ENCODE peak calls at places on chromosomes 1 and 21, in six cellular contexts. C is GM12878, V is HepG2, Y is K562, E is HCT116, M is H1. U is an unnamed sample.

GRCh38 chr1:175511496-175511895 is 231.9 kb downstream of the TNR start:
- DNase-seq in C (no peak), V (no peak), Y (no peak), E (no peak), M (no peak), U (no peak)

GRCh38 chr1:232610187-232610901 is 19.6 kb downstream of the SIPA1L2 start:
- DNase-seq in C (no peak), V (no peak), Y (no peak), E (no peak), M (no peak), U (no peak)

GRCh38 chr1:99619583-99619982 is 26.3 kb upstream of the PALMD start:
- DNase-seq in C (no peak), V (no peak), Y (no peak), E (no peak), M (no peak), U (no peak)

GRCh38 chr1:119541389-119541788 is 34.4 kb downstream of the HSD3B1 start:
- DNase-seq in C (no peak), V (no peak), Y (no peak), E (no peak), M (no peak), U (no peak)

GRCh38 chr1:235826102-235826854 is 40.4 kb downstream of the LYST start:
- DNase-seq in C (no peak), V (peak; percentile 58), Y (no peak), E (no peak), M (no peak), U (no peak)

GRCh38 chr1:48019714-48020315 is 22.6 kb upstream of the TRABD2B start:
- DNase-seq in C (no peak), V (no peak), Y (no peak), E (no peak), M (no peak), U (no peak)

GRCh38 chr1:11541956-11542355 is 63.0 kb downstream of the DISP3 start:
- DNase-seq in C (no peak), V (no peak), Y (no peak), E (no peak), M (no peak), U (no peak)

GRCh38 chr1:159929155-159930051 is 4.1 kb upstream of the TAGLN2 start:
- DNase-seq in C (no peak), V (no peak), Y (peak; percentile 73), E (no peak), M (peak; percentile 74), U (peak; percentile 77)

GRCh38 chr1:101410048-101410878 is 173.4 kb downstream of the S1PR1 start:
- DNase-seq in C (peak; percentile 99), V (no peak), Y (no peak), E (no peak), M (no peak), U (no peak)

GRCh38 chr1:179816196-179816960 is 61.2 kb downstream of the TOR1AIP2 start:
- DNase-seq in C (no peak), V (no peak), Y (no peak), E (no peak), M (no peak), U (no peak)

GRCh38 chr1:59007820-59008598 is 224.2 kb upstream of the JUN start:
- DNase-seq in C (no peak), V (no peak), Y (no peak), E (no peak), M (no peak), U (no peak)

GRCh38 chr1:182484531-182485257 is 34.7 kb downstream of the RGSL1 start:
- DNase-seq in C (peak; percentile 30), V (no peak), Y (peak; percentile 22), E (peak; percentile 16), M (peak; percentile 55), U (peak; percentile 54)

GRCh38 chr21:45580576-45581321 is 38.5 kb upstream of the SLC19A1 start:
- DNase-seq in C (no peak), V (no peak), Y (no peak), E (no peak), M (peak; percentile 45), U (peak; percentile 13)

GRCh38 chr1:115067460-115067859 is 21.8 kb downstream of the TSPAN2 start:
- DNase-seq in C (no peak), V (no peak), Y (no peak), E (no peak), M (no peak), U (no peak)

GRCh38 chr21:38355992-38356781 is 99.4 kb downstream of the KCNJ15 start:
- DNase-seq in C (peak; percentile 17), V (peak; percentile 28), Y (peak; percentile 89), E (peak; percentile 23), M (peak; percentile 93), U (peak; percentile 90)

GRCh38 chr1:184329962-184330868 is 56.6 kb upstream of the C1orf21 start:
- DNase-seq in C (no peak), V (no peak), Y (no peak), E (no peak), M (no peak), U (no peak)

GRCh38 chr21:27477321-27477720 is 510.4 kb upstream of the ADAMTS5 start:
- DNase-seq in C (no peak), V (no peak), Y (no peak), E (no peak), M (no peak), U (no peak)

GRCh38 chr1:83766182-83766825 is 232.6 kb downstream of the TTLL7 start:
- DNase-seq in C (no peak), V (no peak), Y (no peak), E (no peak), M (no peak), U (no peak)

GRCh38 chr1:44812822-44813543 is 4.7 kb downstream of the BTBD19 start:
- DNase-seq in C (no peak), V (no peak), Y (no peak), E (no peak), M (peak; percentile 78), U (peak; percentile 53)

GRCh38 chr1:183986941-183987340 is 50.6 kb downstream of the COLGALT2 start:
- DNase-seq in C (no peak), V (no peak), Y (no peak), E (no peak), M (no peak), U (no peak)

GRCh38 chr1:79744746-79745145 is 738.2 kb upstream of the ADGRL4 start:
- DNase-seq in C (no peak), V (no peak), Y (no peak), E (no peak), M (no peak), U (no peak)

GRCh38 chr1:79745928-79746327 is 739.4 kb upstream of the ADGRL4 start:
- DNase-seq in C (no peak), V (no peak), Y (no peak), E (no peak), M (no peak), U (no peak)

DNA sequence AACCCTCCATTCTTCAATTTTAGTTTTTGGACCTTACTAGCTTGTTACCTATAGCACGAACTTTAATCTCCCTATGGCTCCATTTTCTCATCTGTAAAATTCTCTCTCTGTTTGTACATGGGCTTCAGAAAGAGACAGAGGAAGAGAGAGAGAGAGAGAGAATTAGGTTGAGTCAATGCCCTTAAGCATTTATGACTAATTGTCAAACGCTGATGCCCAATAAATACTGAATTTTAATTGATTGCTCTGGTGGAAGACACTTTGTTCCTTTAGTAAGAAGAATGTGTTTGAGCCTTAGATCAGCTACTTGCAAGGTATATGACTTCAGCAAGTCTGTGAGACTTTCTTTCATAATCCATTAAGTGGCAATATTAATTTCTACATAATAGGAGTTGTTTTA is 743.1 kb upstream of the ADGRL4 start:
- DNase-seq in C (no peak), V (no peak), Y (no peak), E (no peak), M (no peak), U (no peak)
- TF ChIP-seq ATF3 in C (no peak), V (no peak), Y (no peak), E (no peak), M (no peak), U (no peak)

DNA sequence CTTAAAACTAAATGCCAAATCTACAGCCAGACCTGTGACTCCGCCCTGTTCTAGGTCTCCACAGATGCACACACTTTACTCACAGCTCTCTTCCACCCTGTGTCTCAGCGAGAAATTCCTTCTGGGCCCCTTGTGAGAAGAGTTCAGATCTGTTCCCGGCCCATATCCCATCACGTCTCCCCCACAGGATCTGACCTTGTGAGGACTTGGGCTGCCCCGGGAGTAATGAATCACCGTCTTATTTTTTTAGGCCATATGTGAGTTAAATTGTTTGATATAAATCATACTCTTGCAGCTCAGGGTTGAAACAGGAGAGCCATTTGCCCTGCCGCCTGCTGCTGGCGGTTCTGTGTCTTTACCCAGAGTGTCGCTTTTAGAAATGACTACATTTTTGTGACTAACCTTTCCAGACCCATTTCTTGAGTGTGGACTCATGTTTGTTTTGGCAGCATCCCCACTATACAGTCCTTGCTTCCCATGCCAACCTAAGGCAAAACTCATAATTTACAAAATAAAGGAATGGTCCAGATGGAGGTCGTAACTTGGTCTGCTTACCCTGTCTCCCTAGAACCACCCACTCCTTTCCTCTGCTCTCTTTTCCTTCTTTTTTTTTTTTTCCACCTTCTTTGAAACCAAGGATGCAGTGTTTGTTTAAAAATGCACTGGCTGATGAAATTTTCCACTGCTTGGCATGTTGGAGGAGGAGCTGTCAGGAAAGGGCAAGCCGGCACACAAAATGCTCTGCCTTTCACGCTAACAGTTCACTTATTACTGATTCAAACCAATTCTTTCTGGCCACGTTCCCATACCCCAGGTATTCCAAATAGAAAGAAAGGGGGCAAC is 98.0 kb upstream of the C1orf105 start:
- DNase-seq in C (no peak), V (no peak), Y (no peak), E (no peak), M (no peak), U (no peak)
- TF ChIP-seq ATF3 in C (no peak), V (no peak), Y (no peak), E (no peak), M (no peak), U (no peak)

GRCh38 chr1:91744973-91745648 is 140.8 kb downstream of the TGFBR3 start:
- DNase-seq in C (no peak), V (peak; percentile 75), Y (no peak), E (no peak), M (no peak), U (no peak)
- TF ChIP-seq ATF3 in C (no peak), V (no peak), Y (no peak), E (no peak), M (no peak), U (no peak)

DNA sequence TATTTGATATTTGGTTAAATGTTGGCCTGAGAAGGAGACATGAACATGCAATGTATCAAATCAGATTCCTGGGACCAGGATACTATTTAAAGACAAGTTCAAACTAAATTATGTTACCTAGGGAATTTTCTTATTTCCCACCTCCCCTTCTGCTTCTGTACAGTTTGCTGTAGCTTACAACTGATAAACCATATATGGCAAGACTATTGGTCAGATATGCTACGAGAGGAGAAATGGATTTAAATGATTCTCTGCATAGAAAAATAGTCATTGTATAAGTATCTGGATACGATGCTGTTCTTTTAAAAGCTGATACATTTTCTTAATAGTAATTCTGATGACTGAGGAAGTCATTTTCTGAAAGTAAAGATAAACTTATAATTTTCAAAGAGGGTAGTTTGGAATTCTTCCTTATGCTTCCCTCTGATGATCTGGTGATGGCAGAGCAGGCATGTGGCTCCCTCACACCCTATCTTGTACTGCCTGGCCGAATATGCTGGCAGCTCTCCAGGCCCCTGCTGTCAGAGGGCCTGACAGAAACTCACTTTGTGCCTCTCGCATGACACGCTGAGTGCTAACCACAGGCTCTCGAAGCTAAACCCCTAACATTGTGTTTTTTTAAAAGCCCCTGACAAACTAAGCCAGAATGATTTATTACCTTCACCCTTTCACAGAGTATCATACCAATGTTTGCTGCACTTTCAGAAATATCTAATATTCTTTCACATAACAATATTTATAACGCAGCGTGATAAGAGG is 19.4 kb downstream of the RRP15 start:
- DNase-seq in C (no peak), V (no peak), Y (peak; percentile 92), E (no peak), M (no peak), U (no peak)
- TF ChIP-seq ATF3 in C (no peak), V (no peak), Y (no peak), E (no peak), M (no peak), U (no peak)